ENCODE peak calls at places on chromosomes 3 and 15, in six cellular contexts. One of them, this sample, is unnamed.

GRCh38 chr15:28937271-28937670 is 51.5 kb downstream of the APBA2 start:
- DNase-seq in breast epithelium: no peak
- DNase-seq in transverse colon: no peak
- DNase-seq in esophagus muscularis mucosa: no peak
- DNase-seq in IMR-90: no peak
- DNase-seq in GM12891: no peak
- DNase-seq in this sample: no peak

GRCh38 chr3:154421067-154421466 is 8.9 kb downstream of the GPR149 start:
- DNase-seq in GM12891: no peak
- DNase-seq in esophagus muscularis mucosa: no peak
- DNase-seq in IMR-90: no peak
- DNase-seq in breast epithelium: no peak
- DNase-seq in transverse colon: no peak
- DNase-seq in this sample: no peak

GRCh38 chr3:152365766-152366593 is 97.3 kb downstream of the MBNL1 start:
- DNase-seq in transverse colon: no peak
- DNase-seq in GM12891: no peak
- DNase-seq in esophagus muscularis mucosa: no peak
- DNase-seq in IMR-90: peak; percentile 59
- DNase-seq in breast epithelium: no peak
- DNase-seq in this sample: no peak

GRCh38 chr3:178546079-178546478 is 9.8 kb downstream of the KCNMB2 start:
- DNase-seq in transverse colon: no peak
- DNase-seq in GM12891: no peak
- DNase-seq in IMR-90: no peak
- DNase-seq in breast epithelium: no peak
- DNase-seq in esophagus muscularis mucosa: no peak
- DNase-seq in this sample: no peak

GRCh38 chr3:123679712-123680386 is 95.0 kb upstream of the HACD2 start:
- DNase-seq in breast epithelium: no peak
- DNase-seq in IMR-90: no peak
- DNase-seq in GM12891: no peak
- DNase-seq in esophagus muscularis mucosa: no peak
- DNase-seq in transverse colon: no peak
- DNase-seq in this sample: no peak

GRCh38 chr3:15367059-15367458 is 34.7 kb upstream of the SH3BP5 start:
- DNase-seq in esophagus muscularis mucosa: no peak
- DNase-seq in breast epithelium: no peak
- DNase-seq in transverse colon: no peak
- DNase-seq in IMR-90: peak; percentile 46
- DNase-seq in GM12891: no peak
- DNase-seq in this sample: peak; percentile 14

GRCh38 chr3:64216706-64217105 is 8.6 kb downstream of the PRICKLE2 start:
- DNase-seq in IMR-90: peak; percentile 57
- DNase-seq in GM12891: no peak
- DNase-seq in breast epithelium: no peak
- DNase-seq in esophagus muscularis mucosa: no peak
- DNase-seq in transverse colon: no peak
- DNase-seq in this sample: no peak

GRCh38 chr3:152021951-152022461 is 148.6 kb downstream of the SUCNR1 start:
- DNase-seq in transverse colon: no peak
- DNase-seq in esophagus muscularis mucosa: no peak
- DNase-seq in GM12891: no peak
- DNase-seq in IMR-90: peak; percentile 32
- DNase-seq in breast epithelium: peak; percentile 17
- DNase-seq in this sample: no peak

GRCh38 chr3:107206141-107206540 is 171.1 kb upstream of the CCDC54 start:
- DNase-seq in transverse colon: no peak
- DNase-seq in IMR-90: peak; percentile 59
- DNase-seq in GM12891: peak; percentile 4
- DNase-seq in breast epithelium: no peak
- DNase-seq in esophagus muscularis mucosa: no peak
- DNase-seq in this sample: no peak

GRCh38 chr3:124567168-124567567 is 163.1 kb upstream of the UMPS start:
- DNase-seq in GM12891: no peak
- DNase-seq in esophagus muscularis mucosa: no peak
- DNase-seq in transverse colon: no peak
- DNase-seq in IMR-90: no peak
- DNase-seq in breast epithelium: no peak
- DNase-seq in this sample: no peak

GRCh38 chr15:63045438-63046278 is 3.1 kb downstream of the TPM1 start:
- DNase-seq in esophagus muscularis mucosa: no peak
- DNase-seq in transverse colon: no peak
- DNase-seq in breast epithelium: no peak
- DNase-seq in IMR-90: no peak
- DNase-seq in GM12891: no peak
- DNase-seq in this sample: no peak

GRCh38 chr3:183330881-183331280 is 77.8 kb downstream of the B3GNT5 start:
- DNase-seq in breast epithelium: no peak
- DNase-seq in transverse colon: no peak
- DNase-seq in GM12891: no peak
- DNase-seq in esophagus muscularis mucosa: no peak
- DNase-seq in IMR-90: no peak
- DNase-seq in this sample: no peak

GRCh38 chr15:62430056-62430455 is 265.0 kb upstream of the C2CD4B start:
- DNase-seq in transverse colon: no peak
- DNase-seq in esophagus muscularis mucosa: no peak
- DNase-seq in GM12891: no peak
- DNase-seq in IMR-90: no peak
- DNase-seq in breast epithelium: no peak
- DNase-seq in this sample: no peak

GRCh38 chr3:33711100-33711499 is 7.0 kb downstream of the CLASP2 start:
- DNase-seq in IMR-90: no peak
- DNase-seq in esophagus muscularis mucosa: no peak
- DNase-seq in breast epithelium: no peak
- DNase-seq in transverse colon: no peak
- DNase-seq in GM12891: no peak
- DNase-seq in this sample: no peak

GRCh38 chr3:1088503-1088902 is 4.3 kb upstream of the CNTN6 start:
- DNase-seq in IMR-90: no peak
- DNase-seq in GM12891: no peak
- DNase-seq in breast epithelium: no peak
- DNase-seq in esophagus muscularis mucosa: no peak
- DNase-seq in transverse colon: no peak
- DNase-seq in this sample: no peak

GRCh38 chr3:71517206-71517855 is 66.2 kb downstream of the FOXP1 start:
- DNase-seq in breast epithelium: no peak
- DNase-seq in GM12891: no peak
- DNase-seq in esophagus muscularis mucosa: no peak
- DNase-seq in transverse colon: no peak
- DNase-seq in IMR-90: no peak
- DNase-seq in this sample: no peak

GRCh38 chr15:33068531-33068990 is 126.0 kb downstream of the FMN1 start:
- DNase-seq in esophagus muscularis mucosa: no peak
- DNase-seq in GM12891: no peak
- DNase-seq in transverse colon: peak; percentile 87
- DNase-seq in breast epithelium: peak; percentile 87
- DNase-seq in IMR-90: no peak
- DNase-seq in this sample: peak; percentile 57

GRCh38 chr3:120506076-120506827 is 55.5 kb upstream of the FSTL1 start:
- DNase-seq in IMR-90: peak; percentile 28
- DNase-seq in breast epithelium: no peak
- DNase-seq in transverse colon: no peak
- DNase-seq in GM12891: no peak
- DNase-seq in esophagus muscularis mucosa: peak; percentile 47
- DNase-seq in this sample: no peak

GRCh38 chr3:125039041-125039896 is 16.5 kb downstream of the HEG1 start:
- DNase-seq in breast epithelium: no peak
- DNase-seq in esophagus muscularis mucosa: no peak
- DNase-seq in IMR-90: no peak
- DNase-seq in GM12891: no peak
- DNase-seq in transverse colon: no peak
- DNase-seq in this sample: no peak

GRCh38 chr3:170496026-170496867 is 77.6 kb downstream of the CLDN11 start:
- DNase-seq in transverse colon: no peak
- DNase-seq in IMR-90: no peak
- DNase-seq in esophagus muscularis mucosa: no peak
- DNase-seq in breast epithelium: no peak
- DNase-seq in GM12891: no peak
- DNase-seq in this sample: no peak

GRCh38 chr3:36700537-36701248 is 63.7 kb downstream of the DCLK3 start:
- DNase-seq in esophagus muscularis mucosa: peak; percentile 86
- DNase-seq in transverse colon: no peak
- DNase-seq in GM12891: peak; percentile 37
- DNase-seq in breast epithelium: peak; percentile 37
- DNase-seq in IMR-90: peak; percentile 85
- DNase-seq in this sample: no peak

GRCh38 chr3:48567090-48567489 is 3.5 kb upstream of the UCN2 start:
- DNase-seq in IMR-90: no peak
- DNase-seq in GM12891: no peak
- DNase-seq in esophagus muscularis mucosa: no peak
- DNase-seq in breast epithelium: no peak
- DNase-seq in transverse colon: no peak
- DNase-seq in this sample: no peak

GRCh38 chr15:75583689-75584088 is 4.6 kb upstream of the PTPN9 start:
- DNase-seq in transverse colon: no peak
- DNase-seq in esophagus muscularis mucosa: no peak
- DNase-seq in IMR-90: no peak
- DNase-seq in breast epithelium: no peak
- DNase-seq in GM12891: no peak
- DNase-seq in this sample: no peak

GRCh38 chr3:37291275-37291700 is 116.9 kb upstream of the LRRFIP2 start:
- DNase-seq in breast epithelium: no peak
- DNase-seq in esophagus muscularis mucosa: no peak
- DNase-seq in GM12891: no peak
- DNase-seq in IMR-90: peak; percentile 88
- DNase-seq in transverse colon: no peak
- DNase-seq in this sample: peak; percentile 18

GRCh38 chr3:69013256-69014021 is at the start of gene EOGT:
- DNase-seq in breast epithelium: peak; percentile 86
- DNase-seq in IMR-90: peak; percentile 82
- DNase-seq in transverse colon: peak; percentile 91
- DNase-seq in GM12891: peak; percentile 73
- DNase-seq in esophagus muscularis mucosa: peak; percentile 94
- DNase-seq in this sample: peak; percentile 77
- TF ChIP-seq POLR2A in breast epithelium: peak; percentile 49
- TF ChIP-seq POLR2A in IMR-90: peak; percentile 90
- TF ChIP-seq POLR2A in transverse colon: peak; percentile 76
- TF ChIP-seq POLR2A in GM12891: peak; percentile 58
- TF ChIP-seq POLR2A in esophagus muscularis mucosa: no peak
- TF ChIP-seq POLR2A in this sample: peak; percentile 39

GRCh38 chr15:57566840-57567239 is 24.9 kb upstream of the MYZAP start:
- DNase-seq in esophagus muscularis mucosa: no peak
- DNase-seq in IMR-90: no peak
- DNase-seq in GM12891: no peak
- DNase-seq in breast epithelium: no peak
- DNase-seq in transverse colon: peak; percentile 82
- DNase-seq in this sample: no peak
- TF ChIP-seq POLR2A in esophagus muscularis mucosa: no peak
- TF ChIP-seq POLR2A in IMR-90: no peak
- TF ChIP-seq POLR2A in GM12891: no peak
- TF ChIP-seq POLR2A in breast epithelium: no peak
- TF ChIP-seq POLR2A in transverse colon: no peak
- TF ChIP-seq POLR2A in this sample: no peak

DNA sequence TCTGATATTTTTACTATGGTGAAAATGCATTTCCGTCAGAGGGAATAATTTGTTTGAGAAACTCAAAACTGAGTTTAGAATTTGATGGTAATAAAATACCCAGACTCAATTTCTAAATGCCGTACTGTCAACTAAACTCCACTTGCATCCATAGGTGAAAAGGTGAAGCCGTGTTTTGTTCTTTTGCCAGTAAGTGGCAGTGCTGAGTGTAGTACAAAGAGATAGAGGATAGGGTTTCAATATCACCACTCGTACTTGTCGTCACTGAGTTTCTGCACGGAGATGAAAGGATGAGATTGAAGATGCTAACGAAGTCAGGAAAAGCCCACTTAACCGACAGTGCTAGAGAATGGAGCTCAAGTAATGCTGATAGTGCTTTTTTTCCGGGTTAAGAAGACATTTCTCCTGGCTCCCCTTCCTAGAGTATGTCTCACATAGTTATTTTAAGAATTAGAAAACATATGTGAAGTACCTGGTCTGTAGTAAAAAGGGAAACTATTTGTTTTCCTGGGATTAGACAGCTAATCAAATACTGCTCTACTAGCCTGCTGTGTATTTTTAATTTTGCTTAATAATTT is 345.1 kb downstream of the IL5RA start:
- DNase-seq in breast epithelium: no peak
- DNase-seq in GM12891: no peak
- DNase-seq in IMR-90: no peak
- DNase-seq in esophagus muscularis mucosa: no peak
- DNase-seq in transverse colon: no peak
- DNase-seq in this sample: no peak
- TF ChIP-seq POLR2A in breast epithelium: no peak
- TF ChIP-seq POLR2A in GM12891: no peak
- TF ChIP-seq POLR2A in IMR-90: no peak
- TF ChIP-seq POLR2A in esophagus muscularis mucosa: no peak
- TF ChIP-seq POLR2A in transverse colon: no peak
- TF ChIP-seq POLR2A in this sample: no peak

DNA sequence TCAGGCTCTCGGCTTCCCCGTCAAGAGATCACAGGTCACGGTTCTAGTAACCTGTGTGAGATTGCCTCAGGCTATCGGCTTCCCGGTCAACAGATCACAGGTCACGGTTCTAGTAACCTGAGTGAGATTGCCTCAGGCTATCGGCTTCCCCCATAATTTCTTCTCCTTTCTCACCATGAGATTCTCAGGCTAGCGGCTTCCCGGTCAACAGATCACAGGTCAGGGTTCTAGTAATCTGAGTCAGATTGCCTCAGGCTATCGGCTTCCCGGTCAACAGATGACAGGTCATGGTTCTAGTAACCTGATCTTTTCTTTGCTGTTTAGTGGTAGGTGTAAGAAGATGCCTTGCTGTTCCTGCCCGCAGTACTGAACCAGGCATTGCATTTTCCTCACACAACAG is 418.2 kb upstream of the ZNF717 start:
- DNase-seq in breast epithelium: no peak
- DNase-seq in GM12891: no peak
- DNase-seq in transverse colon: no peak
- DNase-seq in esophagus muscularis mucosa: no peak
- DNase-seq in IMR-90: no peak
- DNase-seq in this sample: no peak
- TF ChIP-seq POLR2A in breast epithelium: no peak
- TF ChIP-seq POLR2A in GM12891: no peak
- TF ChIP-seq POLR2A in transverse colon: no peak
- TF ChIP-seq POLR2A in esophagus muscularis mucosa: no peak
- TF ChIP-seq POLR2A in IMR-90: no peak
- TF ChIP-seq POLR2A in this sample: no peak

DNA sequence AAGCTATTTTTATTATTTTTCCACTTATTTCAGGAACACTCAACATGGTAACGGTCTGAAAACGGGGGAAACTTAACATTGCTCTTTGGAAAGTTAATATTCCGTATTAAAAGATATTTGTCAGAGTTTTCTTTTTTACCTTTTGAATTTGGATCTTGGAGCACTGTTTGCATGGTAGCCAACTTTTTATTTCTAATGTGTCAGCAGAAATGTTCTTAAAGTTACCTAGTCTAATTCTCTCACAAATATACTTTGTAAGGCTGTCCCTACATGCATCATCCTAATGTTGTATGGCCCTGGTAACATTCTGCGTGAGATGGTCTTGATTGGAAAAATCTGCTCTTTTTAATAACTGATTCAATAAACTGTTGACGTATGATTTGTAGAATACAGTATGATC is 719.5 kb downstream of the FHIT start:
- DNase-seq in esophagus muscularis mucosa: no peak
- DNase-seq in breast epithelium: no peak
- DNase-seq in transverse colon: no peak
- DNase-seq in IMR-90: no peak
- DNase-seq in GM12891: no peak
- DNase-seq in this sample: no peak
- TF ChIP-seq POLR2A in esophagus muscularis mucosa: no peak
- TF ChIP-seq POLR2A in breast epithelium: no peak
- TF ChIP-seq POLR2A in transverse colon: no peak
- TF ChIP-seq POLR2A in IMR-90: no peak
- TF ChIP-seq POLR2A in GM12891: no peak
- TF ChIP-seq POLR2A in this sample: no peak

This sample was measured in H54.